ENCODE peak calls at places on chromosomes 16 and 17, in four cellular contexts. S, V, L and J are unnamed samples.

GRCh38 chr17:2138768-2139167 is 83.9 kb downstream of the HIC1 start:
- DNase-seq in S (no peak), V (peak), L (no peak), J (peak)

GRCh38 chr17:79776378-79777165 is 1.4 kb upstream of the CBX2 start:
- DNase-seq in S (no peak), V (peak), L (no peak), J (no peak)

GRCh38 chr16:5004311-5004710 is 29.4 kb downstream of the NAGPA start:
- DNase-seq in S (no peak), V (no peak), L (no peak), J (no peak)

GRCh38 chr17:17926840-17927449 is 45.3 kb downstream of the TOM1L2 start:
- DNase-seq in S (no peak), V (peak), L (no peak), J (no peak)

GRCh38 chr16:1929105-1929504 is 10.9 kb upstream of the HS3ST6 start:
- DNase-seq in S (no peak), V (no peak), L (no peak), J (peak)

GRCh38 chr17:18217412-18218015 is 7.9 kb upstream of the LLGL1 start:
- DNase-seq in S (peak), V (peak), L (peak), J (peak)

GRCh38 chr16:3098459-3099394 is at the start of gene ZSCAN10:
- DNase-seq in S (peak), V (no peak), L (no peak), J (no peak)

GRCh38 chr17:1360975-1361374 is 39.0 kb downstream of the YWHAE start:
- DNase-seq in S (no peak), V (no peak), L (no peak), J (no peak)

GRCh38 chr17:17343160-17343735 is 40.1 kb downstream of the NT5M start:
- DNase-seq in S (no peak), V (no peak), L (no peak), J (no peak)

GRCh38 chr17:82399030-82399429 is 19.1 kb upstream of the HEXD start:
- DNase-seq in S (no peak), V (no peak), L (no peak), J (no peak)

GRCh38 chr16:65754799-65755691 is 611.4 kb upstream of the CDH5 start:
- DNase-seq in S (no peak), V (no peak), L (no peak), J (no peak)

GRCh38 chr16:85549766-85550421 is 63.2 kb upstream of the GSE1 start:
- DNase-seq in S (no peak), V (no peak), L (no peak), J (no peak)

GRCh38 chr16:84957792-84958191 is 53.5 kb downstream of the ZDHHC7 start:
- DNase-seq in S (no peak), V (no peak), L (no peak), J (no peak)

GRCh38 chr17:28131592-28131991 is 89.1 kb downstream of the NLK start:
- DNase-seq in S (no peak), V (no peak), L (no peak), J (no peak)

GRCh38 chr16:86303787-86304685 is 206.3 kb upstream of the FOXF1 start:
- DNase-seq in S (no peak), V (no peak), L (no peak), J (no peak)

GRCh38 chr17:4854181-4854681 is 21.1 kb downstream of the MINK1 start:
- DNase-seq in S (no peak), V (peak), L (no peak), J (no peak)

GRCh38 chr16:70523621-70524405 is at the start of gene SF3B3:
- DNase-seq in S (peak), V (peak), L (no peak), J (peak)

GRCh38 chr17:45910667-45911066 is 16.3 kb downstream of the MAPT start:
- DNase-seq in S (no peak), V (no peak), L (no peak), J (no peak)

GRCh38 chr17:40803617-40804082 is 3.9 kb upstream of the KRT28 start:
- DNase-seq in S (peak), V (peak), L (peak), J (peak)

GRCh38 chr17:48954300-48954755 is 9.7 kb upstream of the SNF8 start:
- DNase-seq in S (peak), V (peak), L (peak), J (peak)

GRCh38 chr16:56767018-56767417 is 37.1 kb downstream of the NUP93 start:
- DNase-seq in S (no peak), V (no peak), L (no peak), J (no peak)

GRCh38 chr17:83203472-83204221 is 124.2 kb downstream of the METRNL start:
- DNase-seq in S (peak), V (no peak), L (no peak), J (no peak)

GRCh38 chr17:79800325-79801155 is 3.7 kb upstream of the CBX8 start:
- DNase-seq in S (peak), V (no peak), L (peak), J (no peak)

GRCh38 chr17:76659928-76660614 is 16.5 kb upstream of the ST6GALNAC1 start:
- DNase-seq in S (no peak), V (no peak), L (no peak), J (peak)

GRCh38 chr17:32553168-32553567 is 66.4 kb downstream of the CDK5R1 start:
- DNase-seq in S (no peak), V (no peak), L (no peak), J (no peak)

GRCh38 chr16:4404247-4404966 is 12.0 kb downstream of the CORO7 start:
- DNase-seq in S (peak), V (peak), L (no peak), J (no peak)

GRCh38 chr16:53115773-53116172 is 61.0 kb downstream of the CHD9 start:
- DNase-seq in S (no peak), V (no peak), L (no peak), J (no peak)
- TF ChIP-seq EZH2 in S (no peak), V (no peak), L (no peak), J (no peak)

GRCh38 chr17:57597531-57598453 is 147.3 kb downstream of the CCDC182 start:
- DNase-seq in S (peak), V (peak), L (peak), J (peak)
- TF ChIP-seq FOSL1 in S (no peak), V (no peak), L (peak), J (peak)

GRCh38 chr17:41865596-41865893 is 322 bp upstream of the KLHL11 start:
- DNase-seq in S (no peak), V (no peak), L (no peak), J (no peak)

GRCh38 chr17:41864837-41865595 is at the start of gene KLHL11:
- DNase-seq in S (peak), V (peak), L (peak), J (peak)

GRCh38 chr17:41860254-41860931 is 4.8 kb downstream of the KLHL11 start:
- DNase-seq in S (no peak), V (no peak), L (no peak), J (no peak)

GRCh38 chr17:41863074-41863843 is 2.0 kb downstream of the KLHL11 start:
- DNase-seq in S (no peak), V (no peak), L (no peak), J (no peak)

DNA sequence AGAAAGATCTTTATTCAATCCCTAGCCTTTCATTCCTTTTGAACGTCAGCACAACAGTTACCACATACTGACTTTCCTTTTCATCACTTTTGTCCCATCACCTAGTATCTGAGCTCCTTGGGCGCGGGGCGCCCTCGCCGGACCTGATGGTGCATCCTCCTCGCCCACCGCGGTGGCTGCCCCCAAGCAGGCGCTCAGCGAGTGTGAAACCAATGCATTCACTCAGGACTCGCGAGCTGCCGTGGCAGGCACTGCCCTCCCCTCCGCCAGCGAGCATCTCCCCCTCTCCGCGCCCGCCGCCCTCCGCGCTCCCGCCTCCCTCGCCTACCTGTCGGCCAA is 756 bp downstream of the KLHL11 start:
- DNase-seq in S (no peak), V (no peak), L (no peak), J (peak)
- TF ChIP-seq EZH2 in S (no peak), V (no peak), L (no peak), J (no peak)

GRCh38 chr16:10922328-10923145 is 19.7 kb downstream of the DEXI start:
- DNase-seq in S (no peak), V (peak), L (no peak), J (no peak)

GRCh38 chr16:10923146-10923649 is 19.1 kb downstream of the DEXI start:
- DNase-seq in S (no peak), V (peak), L (no peak), J (no peak)

GRCh38 chr16:10921536-10922327 is 20.5 kb downstream of the DEXI start:
- DNase-seq in S (no peak), V (no peak), L (no peak), J (no peak)

GRCh38 chr16:10919003-10919351 is 23.3 kb downstream of the DEXI start:
- DNase-seq in S (no peak), V (no peak), L (no peak), J (no peak)

DNA sequence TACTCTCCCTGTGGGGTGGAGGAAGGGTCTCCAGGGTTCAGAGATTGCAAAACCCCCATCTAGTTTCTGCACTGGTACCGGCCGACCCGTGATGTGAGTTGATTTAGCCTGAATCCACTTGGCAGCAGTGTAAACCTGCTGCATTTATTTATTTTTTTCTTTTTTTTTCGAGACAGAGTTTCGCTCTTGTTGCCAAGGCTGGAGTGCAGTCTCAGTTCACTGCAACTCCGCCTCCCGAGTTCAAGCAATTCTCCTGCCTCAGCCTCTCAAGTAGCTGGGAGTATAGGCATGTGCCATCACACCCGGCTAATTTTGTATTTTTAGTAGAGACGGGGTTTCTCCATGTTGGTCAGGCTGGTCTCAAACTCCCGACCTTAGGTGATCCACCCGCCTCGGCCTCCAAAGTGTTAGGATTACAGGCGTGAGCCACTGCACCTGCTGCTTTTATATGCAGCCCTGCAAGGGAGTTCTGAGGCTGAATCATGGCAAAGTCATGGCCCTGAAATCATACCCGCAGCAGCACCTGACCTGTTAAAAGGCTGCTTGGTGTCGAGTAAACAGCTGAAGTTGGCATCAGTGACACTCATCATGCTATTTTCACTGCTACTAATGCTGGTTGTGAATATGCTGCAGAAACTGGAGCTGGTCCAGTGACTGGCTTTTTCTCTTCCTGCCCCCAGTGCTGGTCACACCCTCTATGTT is 21.4 kb downstream of the DEXI start:
- DNase-seq in S (no peak), V (no peak), L (no peak), J (no peak)
- TF ChIP-seq FOSL1 in S (no peak), V (no peak), L (no peak), J (no peak)

GRCh38 chr17:68290268-68290954 is 516 bp downstream of the SLC16A6 start:
- DNase-seq in S (peak), V (no peak), L (no peak), J (no peak)
- TF ChIP-seq EZH2 in S (peak), V (no peak), L (no peak), J (no peak)